ENCODE peak calls at places on chromosomes 16 and 17, in seven cellular contexts. Y is CD4-positive, alpha-beta T cell; O is ascending aorta; V is ovary; A is A549; P is upper lobe of right lung; H is neural progenitor cell. B is an unnamed sample.

GRCh38 chr17:64155090-64155630 is 25.2 kb upstream of the ERN1 start:
- DNase-seq in Y (no peak), O (no peak), V (no peak), A (no peak), P (no peak), H (no peak), B (no peak)

GRCh38 chr17:70276931-70277330 is 107.6 kb downstream of the KCNJ2 start:
- DNase-seq in Y (no peak), O (no peak), V (no peak), A (no peak), P (no peak), H (no peak), B (no peak)

GRCh38 chr17:49582789-49583188 is 7.1 kb downstream of the NXPH3 start:
- DNase-seq in Y (no peak), O (no peak), V (no peak), A (no peak), P (no peak), H (no peak), B (no peak)

GRCh38 chr17:50037321-50038107 is 18.4 kb upstream of the ITGA3 start:
- DNase-seq in Y (no peak), O (peak), V (peak), A (peak), P (peak), H (no peak), B (peak)

GRCh38 chr16:28839004-28839639 is 7.0 kb downstream of the TUFM start:
- DNase-seq in Y (no peak), O (no peak), V (no peak), A (no peak), P (no peak), H (no peak), B (no peak)

GRCh38 chr17:61202564-61202963 is 197.1 kb upstream of the TBX2 start:
- DNase-seq in Y (no peak), O (no peak), V (no peak), A (peak), P (no peak), H (no peak), B (no peak)

GRCh38 chr16:88453621-88454314 is 688 bp downstream of the ZFPM1 start:
- DNase-seq in Y (no peak), O (no peak), V (no peak), A (no peak), P (no peak), H (peak), B (no peak)

GRCh38 chr16:89217138-89217387 is 440 bp upstream of the ZNF778 start:
- DNase-seq in Y (no peak), O (no peak), V (no peak), A (no peak), P (no peak), H (no peak), B (no peak)

GRCh38 chr16:86604436-86605220 is 26.3 kb downstream of the FOXL1 start:
- DNase-seq in Y (peak), O (peak), V (no peak), A (no peak), P (no peak), H (no peak), B (no peak)

GRCh38 chr17:74389094-74389753 is 21.9 kb downstream of the GPR142 start:
- DNase-seq in Y (no peak), O (no peak), V (no peak), A (no peak), P (no peak), H (no peak), B (no peak)

GRCh38 chr17:81498953-81499600 is 13.5 kb downstream of the ACTG1 start:
- DNase-seq in Y (no peak), O (no peak), V (no peak), A (no peak), P (no peak), H (peak), B (no peak)

GRCh38 chr16:56542039-56542438 is 22.2 kb upstream of the BBS2 start:
- DNase-seq in Y (no peak), O (no peak), V (no peak), A (no peak), P (no peak), H (no peak), B (no peak)

GRCh38 chr16:71933913-71934696 is 38.8 kb downstream of the IST1 start:
- DNase-seq in Y (no peak), O (no peak), V (no peak), A (no peak), P (no peak), H (peak), B (peak)

GRCh38 chr16:10708969-10709368 is 14.2 kb upstream of the TEKT5 start:
- DNase-seq in Y (no peak), O (no peak), V (no peak), A (no peak), P (no peak), H (no peak), B (no peak)

GRCh38 chr17:39194089-39194984 is 3.1 kb downstream of the CACNB1 start:
- DNase-seq in Y (no peak), O (peak), V (peak), A (peak), P (peak), H (peak), B (peak)

GRCh38 chr16:64907844-64908243 is 214.0 kb downstream of the CDH11 start:
- DNase-seq in Y (no peak), O (no peak), V (no peak), A (no peak), P (no peak), H (no peak), B (no peak)

GRCh38 chr17:37490638-37491614 is 1.2 kb downstream of the DUSP14 start:
- DNase-seq in Y (no peak), O (peak), V (peak), A (peak), P (no peak), H (peak), B (no peak)

GRCh38 chr17:51745993-51746392 is 412.5 kb downstream of the CA10 start:
- DNase-seq in Y (no peak), O (no peak), V (no peak), A (peak), P (no peak), H (no peak), B (no peak)

GRCh38 chr16:74699666-74700065 is 996 bp downstream of the MLKL start:
- DNase-seq in Y (no peak), O (no peak), V (no peak), A (peak), P (no peak), H (no peak), B (no peak)

GRCh38 chr17:81483085-81483861 is 29.3 kb downstream of the ACTG1 start:
- DNase-seq in Y (no peak), O (no peak), V (no peak), A (no peak), P (no peak), H (peak), B (no peak)

GRCh38 chr16:69323428-69323827 is 7.0 kb downstream of the PDF start:
- DNase-seq in Y (no peak), O (peak), V (no peak), A (no peak), P (no peak), H (no peak), B (no peak)

GRCh38 chr17:33765871-33766270 is 472.8 kb upstream of the ASIC2 start:
- DNase-seq in Y (no peak), O (no peak), V (no peak), A (no peak), P (no peak), H (no peak), B (no peak)

GRCh38 chr17:46003907-46004748 is 5.1 kb downstream of the STH start:
- DNase-seq in Y (no peak), O (no peak), V (peak), A (no peak), P (no peak), H (no peak), B (no peak)

GRCh38 chr16:72480926-72481325 is 309.0 kb upstream of the PMFBP1 start:
- DNase-seq in Y (no peak), O (no peak), V (no peak), A (no peak), P (no peak), H (no peak), B (no peak)

GRCh38 chr17:18037482-18037881 is 1.5 kb downstream of the ATPAF2 start:
- DNase-seq in Y (no peak), O (no peak), V (no peak), A (no peak), P (no peak), H (no peak), B (no peak)

GRCh38 chr16:75130150-75130771 is 13.7 kb upstream of the LDHD start:
- DNase-seq in Y (no peak), O (no peak), V (no peak), A (no peak), P (no peak), H (no peak), B (peak)

GRCh38 chr17:39150104-39150634 is 1.3 kb downstream of the PLXDC1 start:
- DNase-seq in Y (no peak), O (no peak), V (no peak), A (no peak), P (no peak), H (no peak), B (no peak)

DNA sequence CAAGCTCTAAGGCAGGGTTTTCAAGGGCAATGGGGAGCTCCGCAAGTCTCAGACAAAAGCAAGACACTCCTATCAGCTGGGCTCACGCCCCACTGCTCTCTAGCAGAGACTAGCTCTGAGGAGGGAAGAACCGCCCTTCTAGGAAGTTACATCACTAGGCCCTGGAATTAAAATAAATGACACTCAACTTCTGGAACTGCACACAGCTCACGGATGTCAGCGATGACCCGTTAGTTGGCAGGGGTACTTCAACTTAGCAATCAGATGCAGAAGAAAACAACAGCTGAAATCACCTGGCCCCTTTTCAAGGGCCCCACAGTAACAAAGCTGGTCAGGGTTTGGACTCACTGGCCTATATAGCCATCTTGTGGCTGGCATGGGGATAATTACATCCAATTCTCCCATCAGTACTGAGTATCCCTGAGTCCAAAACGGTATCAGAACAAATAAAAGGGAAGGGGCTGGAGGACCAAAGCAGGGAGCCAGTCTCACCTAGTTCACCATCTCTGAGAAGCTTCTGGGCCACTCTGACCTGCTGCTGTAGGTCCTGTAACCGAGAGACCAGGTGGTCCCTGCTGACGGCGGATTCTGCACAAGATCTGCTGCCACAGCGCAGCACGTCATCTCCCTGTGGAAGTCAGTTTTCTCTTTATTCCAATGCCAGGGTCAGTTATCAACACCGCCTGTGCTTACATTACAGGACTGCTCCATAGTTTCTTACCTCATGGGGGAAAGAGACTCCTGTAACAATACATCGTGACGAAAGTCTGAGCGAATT is 22.2 kb downstream of the SERPINF1 start:
- DNase-seq in Y (no peak), O (peak), V (peak), A (peak), P (peak), H (peak), B (no peak)
- H3K27ac ChIP-seq in Y (no peak), O (peak), V (peak), A (peak), P (peak), H (no peak), B (no peak)

GRCh38 chr17:42676424-42677011 is at the start of gene PLEKHH3:
- DNase-seq in Y (no peak), O (peak), V (no peak), A (no peak), P (no peak), H (peak), B (no peak)
- TF ChIP-seq CTCF in Y (no peak), O (peak), V (peak), A (no peak), P (peak), H (peak), B (peak)

DNA sequence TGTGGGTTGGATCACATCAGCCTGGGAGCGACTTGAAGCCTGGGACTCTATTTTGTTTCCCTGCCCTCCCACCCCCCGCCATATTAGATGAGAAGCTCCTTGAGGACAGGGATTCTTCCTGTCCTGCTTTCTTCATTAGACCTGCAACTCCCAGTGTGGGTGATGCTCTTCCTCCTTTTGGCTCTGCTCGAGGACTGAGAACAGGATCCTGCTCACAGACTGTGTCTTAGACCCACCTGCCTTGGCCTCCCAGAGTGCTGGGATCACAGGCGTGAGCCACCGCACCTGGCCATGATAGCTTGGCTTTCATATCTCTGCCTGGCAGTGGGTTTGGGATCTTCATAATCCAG is 21.5 kb upstream of the TNS4 start:
- DNase-seq in Y (no peak), O (no peak), V (no peak), A (no peak), P (peak), H (no peak), B (no peak)
- H3K27ac ChIP-seq in Y (no peak), O (no peak), V (no peak), A (peak), P (no peak), H (no peak), B (no peak)

DNA sequence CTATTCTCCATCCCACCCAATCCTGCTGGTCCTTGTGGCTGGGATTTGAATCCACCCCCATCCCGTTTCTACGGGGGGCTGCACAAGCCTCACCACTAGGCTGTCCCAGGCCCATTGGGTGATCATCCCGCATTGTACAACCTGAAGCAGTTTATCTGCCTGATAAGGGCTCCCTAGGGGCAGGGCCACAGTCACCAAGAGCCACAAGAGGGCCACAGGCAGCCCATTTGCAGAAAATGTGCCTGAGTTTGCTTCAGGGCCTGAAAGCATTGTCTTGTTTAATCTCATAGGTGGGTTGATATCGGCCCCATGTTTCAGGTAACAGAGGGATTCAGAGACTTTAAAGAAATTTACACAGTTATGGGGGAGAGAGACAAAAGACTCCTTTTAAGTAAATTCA is 245.0 kb downstream of the CPPED1 start:
- DNase-seq in Y (no peak), O (no peak), V (no peak), A (no peak), P (no peak), H (no peak), B (no peak)
- TF ChIP-seq CTCF in Y (no peak), O (no peak), V (no peak), A (no peak), P (no peak), H (no peak), B (no peak)

DNA sequence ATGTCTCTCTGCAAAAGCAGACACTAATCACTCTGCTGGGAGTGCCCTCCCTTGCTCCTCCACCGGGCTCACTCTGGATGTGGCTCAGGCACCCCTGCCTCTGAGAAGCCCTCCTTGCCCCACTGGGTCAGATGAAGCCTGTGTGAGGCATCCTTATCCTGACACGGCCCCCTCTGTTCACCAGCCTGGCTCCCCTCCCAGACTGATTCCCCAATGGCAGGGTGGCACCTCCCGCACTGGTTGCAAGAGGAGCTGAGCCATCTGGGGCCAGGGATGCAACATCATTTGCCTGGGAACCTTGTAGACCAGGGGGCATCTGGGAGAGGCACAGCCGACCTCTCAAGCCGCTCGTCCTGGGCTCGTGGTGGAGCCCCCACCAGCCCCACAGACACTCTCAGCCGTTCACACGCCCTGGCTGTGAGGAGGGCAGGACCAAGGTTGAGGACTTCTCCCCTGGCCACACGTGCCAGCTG is 6.7 kb downstream of the SMTNL2 start:
- DNase-seq in Y (no peak), O (no peak), V (no peak), A (no peak), P (no peak), H (no peak), B (no peak)
- H3K27ac ChIP-seq in Y (no peak), O (no peak), V (no peak), A (no peak), P (peak), H (no peak), B (no peak)

DNA sequence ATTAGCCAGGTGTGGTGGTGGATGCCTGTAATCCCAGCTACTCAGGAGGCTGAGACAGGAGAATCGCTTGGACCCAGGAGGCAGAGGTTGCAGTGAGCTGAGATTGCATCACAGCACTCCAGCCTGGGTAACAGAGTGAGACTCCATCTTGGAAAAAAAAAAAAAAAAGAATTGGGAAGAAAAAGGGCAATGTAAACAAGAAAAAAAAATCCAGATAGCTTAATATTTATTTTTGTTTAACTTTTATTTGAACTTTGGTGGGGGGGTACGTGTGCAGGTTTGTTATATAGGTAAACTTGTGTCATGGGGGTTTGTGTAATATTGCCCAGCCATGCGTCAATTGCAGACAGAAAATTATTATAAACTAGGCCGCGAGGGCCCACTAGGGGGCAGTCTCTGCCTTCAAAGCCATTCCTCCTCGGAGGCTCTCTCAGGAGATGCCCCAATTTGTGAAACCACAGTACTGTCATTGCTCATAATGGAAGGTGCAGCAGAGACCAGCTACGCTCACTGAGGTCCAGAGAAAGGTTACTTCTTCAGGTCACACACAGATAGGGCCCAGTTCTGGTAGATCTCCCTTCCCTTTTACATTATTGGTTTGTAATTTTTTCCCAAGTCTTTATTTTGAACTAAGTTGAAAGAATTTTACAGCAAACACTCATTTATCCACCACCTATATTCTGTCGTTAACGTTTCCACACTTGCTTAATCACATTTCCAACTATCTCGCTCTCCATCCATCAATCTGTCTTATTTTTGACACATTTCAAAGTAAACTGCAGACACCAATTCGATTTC is 206.2 kb downstream of the PRKCB start:
- DNase-seq in Y (peak), O (no peak), V (no peak), A (peak), P (peak), H (peak), B (peak)
- TF ChIP-seq CTCF in Y (peak), O (peak), V (no peak), A (peak), P (peak), H (peak), B (peak)